ENCODE peak calls at places on chromosomes 11 and 22, in seven cellular contexts. L, N, Q, D, W, U and V are unnamed samples.

GRCh38 chr11:576791-577610 is 731 bp downstream of the PHRF1 start:
- DNase-seq in L (no peak), N (no peak), U (no peak), W (no peak), Q (no peak), D (no peak), V (no peak)

GRCh38 chr22:26756675-26757293 is 99.4 kb downstream of the MIAT start:
- DNase-seq in L (peak), N (no peak), U (no peak), Q (peak), W (no peak), D (peak), V (no peak)

GRCh38 chr11:8285796-8286195 is 22.1 kb upstream of the LMO1 start:
- DNase-seq in D (no peak), L (no peak), N (no peak), Q (no peak), U (no peak), W (no peak), V (no peak)

GRCh38 chr11:117407016-117407415 is 79.4 kb downstream of the CEP164 start:
- DNase-seq in D (no peak), L (no peak), N (no peak), U (no peak), Q (no peak), W (no peak), V (no peak)

GRCh38 chr11:67436459-67437081 is 912 bp downstream of the PTPRCAP start:
- DNase-seq in N (no peak), Q (no peak), L (peak), W (peak), D (peak), U (no peak), V (no peak)

GRCh38 chr11:133724116-133724515 is 121.2 kb downstream of the SPATA19 start:
- DNase-seq in L (no peak), Q (no peak), W (no peak), D (no peak), N (no peak), U (no peak), V (no peak)

GRCh38 chr11:8838248-8838647 is 72.7 kb upstream of the AKIP1 start:
- DNase-seq in D (no peak), N (no peak), W (no peak), L (no peak), Q (no peak), U (no peak), V (no peak)

GRCh38 chr11:27385245-27385644 is 22.2 kb upstream of the CCDC34 start:
- DNase-seq in N (no peak), U (no peak), W (no peak), Q (no peak), D (no peak), L (no peak), V (no peak)

GRCh38 chr22:37074537-37074936 is 23.0 kb downstream of the KCTD17 start:
- DNase-seq in W (no peak), U (no peak), N (no peak), L (no peak), D (no peak), Q (no peak), V (no peak)

GRCh38 chr22:43152355-43153071 is 1.2 kb downstream of the TSPO start:
- DNase-seq in Q (no peak), L (peak), U (no peak), W (no peak), N (peak), D (peak), V (no peak)

GRCh38 chr11:83676061-83676460 is 389.9 kb upstream of the CCDC90B start:
- DNase-seq in N (no peak), W (no peak), U (no peak), D (no peak), L (no peak), Q (no peak), V (no peak)

GRCh38 chr11:105618343-105618955 is 8.6 kb downstream of the GRIA4 start:
- DNase-seq in W (no peak), N (no peak), L (no peak), D (no peak), Q (no peak), U (no peak), V (no peak)

GRCh38 chr22:45764051-45764450 is 92.4 kb downstream of the ATXN10 start:
- DNase-seq in N (no peak), U (no peak), D (no peak), Q (no peak), L (no peak), W (no peak), V (no peak)

GRCh38 chr11:36586543-36586942 is 7.8 kb upstream of the IFTAP start:
- DNase-seq in L (no peak), Q (no peak), W (no peak), U (no peak), N (no peak), D (no peak), V (no peak)

GRCh38 chr11:406796-407650 is 7.8 kb downstream of the SIGIRR start:
- DNase-seq in U (no peak), W (peak), Q (peak), L (peak), N (peak), D (peak), V (no peak)

GRCh38 chr11:117511483-117511934 is 183.9 kb downstream of the CEP164 start:
- DNase-seq in D (no peak), N (no peak), L (no peak), U (no peak), W (no peak), Q (no peak), V (no peak)

GRCh38 chr11:63547076-63547475 is 10.5 kb downstream of the PLAAT4 start:
- DNase-seq in L (no peak), U (no peak), Q (no peak), D (no peak), N (no peak), W (no peak), V (no peak)

GRCh38 chr11:106463796-106464201 is 386.3 kb downstream of the AASDHPPT start:
- DNase-seq in Q (no peak), N (no peak), L (no peak), D (no peak), U (no peak), W (no peak), V (no peak)

GRCh38 chr11:125626381-125626950 is 1.5 kb downstream of the CHEK1 start:
- DNase-seq in N (no peak), Q (no peak), W (no peak), L (no peak), D (no peak), U (no peak), V (peak)

GRCh38 chr11:48052183-48053040 is 72.1 kb downstream of the PTPRJ start:
- DNase-seq in Q (no peak), W (no peak), D (no peak), U (no peak), L (no peak), N (no peak), V (no peak)

GRCh38 chr22:36042240-36042639 is 13.6 kb upstream of the RBFOX2 start:
- DNase-seq in L (no peak), U (no peak), N (no peak), Q (no peak), W (no peak), D (no peak), V (no peak)

GRCh38 chr11:1884123-1884415 is 7.6 kb downstream of the PRR33 start:
- DNase-seq in Q (no peak), N (no peak), D (no peak), L (no peak), W (no peak), U (no peak), V (no peak)

GRCh38 chr11:19935507-19935906 is 222.9 kb downstream of the NAV2 start:
- DNase-seq in N (no peak), L (no peak), U (no peak), W (no peak), Q (no peak), D (no peak), V (no peak)

GRCh38 chr11:11279956-11280689 is 72.9 kb downstream of the CSNK2A3 start:
- DNase-seq in N (no peak), W (no peak), D (no peak), U (no peak), L (no peak), Q (no peak), V (no peak)

GRCh38 chr11:926341-926916 is 759 bp downstream of the AP2A2 start:
- DNase-seq in N (peak), L (peak), U (peak), W (peak), Q (no peak), D (no peak), V (no peak)

GRCh38 chr11:131671764-131672163 is 301.3 kb downstream of the NTM start:
- DNase-seq in D (no peak), W (no peak), U (no peak), Q (no peak), N (no peak), L (no peak), V (no peak)

GRCh38 chr11:17013548-17014320 is 480 bp downstream of the PLEKHA7 start:
- DNase-seq in W (peak), N (no peak), D (no peak), Q (peak), L (peak), U (no peak), V (no peak)

GRCh38 chr11:130049260-130049659 is 20.4 kb upstream of the APLP2 start:
- DNase-seq in N (no peak), W (no peak), U (no peak), Q (no peak), D (no peak), L (no peak), V (no peak)

GRCh38 chr22:47918276-47918928 is 1156.0 kb downstream of the TBC1D22A start:
- DNase-seq in W (no peak), U (no peak), L (no peak), Q (no peak), D (no peak), N (no peak), V (no peak)

GRCh38 chr11:119015054-119015611 is 3.0 kb downstream of the RPS25 start:
- DNase-seq in N (no peak), D (peak), W (no peak), U (no peak), L (no peak), Q (no peak), V (no peak)

GRCh38 chr11:134489728-134490127 is 77.7 kb upstream of the B3GAT1 start:
- DNase-seq in Q (no peak), U (no peak), W (no peak), N (no peak), D (no peak), L (no peak), V (no peak)

GRCh38 chr11:115316682-115317081 is 187.5 kb downstream of the CADM1 start:
- DNase-seq in U (no peak), Q (no peak), D (no peak), W (no peak), N (no peak), L (no peak), V (no peak)

GRCh38 chr22:19806213-19807160 is 45.9 kb downstream of the TBX1 start:
- DNase-seq in D (no peak), L (no peak), N (peak), W (peak), U (no peak), Q (no peak), V (peak)